ENCODE peak calls at places on chromosomes 13 and 19, in eight cellular contexts. E, S, Q, F, L, X, J and U are unnamed samples.

GRCh38 chr19:1486720-1487575 is 3.2 kb downstream of the PCSK4 start:
- DNase-seq in E (no peak), S (no peak), Q (no peak), F (peak; percentile 19), L (no peak), X (no peak), J (peak; percentile 17), U (no peak)

GRCh38 chr19:53254451-53255341 is at the start of gene ZNF677:
- DNase-seq in E (peak; percentile 90), S (peak; percentile 65), Q (no peak), F (peak; percentile 84), L (peak; percentile 91), X (peak; percentile 69), J (peak; percentile 95), U (peak; percentile 92)

GRCh38 chr19:38666662-38667448 is 19.4 kb downstream of the ACTN4 start:
- DNase-seq in E (peak; percentile 60), S (peak; percentile 65), Q (peak; percentile 87), F (no peak), L (no peak), X (no peak), J (peak; percentile 66), U (no peak)

GRCh38 chr19:46753420-46754155 is 7.3 kb upstream of the STRN4 start:
- DNase-seq in E (peak; percentile 46), S (peak; percentile 51), Q (peak; percentile 64), F (no peak), L (peak; percentile 67), X (no peak), J (no peak), U (no peak)

GRCh38 chr13:60221581-60221980 is 57.9 kb upstream of the DIAPH3 start:
- DNase-seq in E (no peak), S (no peak), Q (no peak), F (no peak), L (no peak), X (no peak), J (no peak), U (no peak)

GRCh38 chr19:33802001-33802400 is 5.3 kb downstream of the KCTD15 start:
- DNase-seq in E (no peak), S (no peak), Q (no peak), F (no peak), L (no peak), X (no peak), J (no peak), U (no peak)

GRCh38 chr19:54136864-54137113 is 773 bp upstream of the CNOT3 start:
- DNase-seq in E (no peak), S (no peak), Q (no peak), F (no peak), L (no peak), X (no peak), J (no peak), U (no peak)

GRCh38 chr19:56091751-56092546 is 29.1 kb downstream of the ZNF787 start:
- DNase-seq in E (no peak), S (no peak), Q (peak; percentile 65), F (peak; percentile 18), L (no peak), X (no peak), J (no peak), U (no peak)

GRCh38 chr19:44876930-44877530 is 14.0 kb upstream of the TOMM40 start:
- DNase-seq in E (no peak), S (no peak), Q (no peak), F (no peak), L (no peak), X (no peak), J (no peak), U (no peak)

GRCh38 chr13:96492758-96493157 is 402.9 kb downstream of the HS6ST3 start:
- DNase-seq in E (no peak), S (no peak), Q (no peak), F (peak; percentile 20), L (no peak), X (no peak), J (no peak), U (no peak)

GRCh38 chr13:53126803-53127202 is 98.2 kb downstream of the OLFM4 start:
- DNase-seq in E (peak; percentile 44), S (no peak), Q (no peak), F (no peak), L (peak; percentile 74), X (no peak), J (no peak), U (no peak)

GRCh38 chr13:49292742-49293498 is 45.2 kb downstream of the CDADC1 start:
- DNase-seq in E (peak; percentile 65), S (no peak), Q (no peak), F (peak; percentile 69), L (no peak), X (no peak), J (peak; percentile 57), U (peak; percentile 53)

DNA sequence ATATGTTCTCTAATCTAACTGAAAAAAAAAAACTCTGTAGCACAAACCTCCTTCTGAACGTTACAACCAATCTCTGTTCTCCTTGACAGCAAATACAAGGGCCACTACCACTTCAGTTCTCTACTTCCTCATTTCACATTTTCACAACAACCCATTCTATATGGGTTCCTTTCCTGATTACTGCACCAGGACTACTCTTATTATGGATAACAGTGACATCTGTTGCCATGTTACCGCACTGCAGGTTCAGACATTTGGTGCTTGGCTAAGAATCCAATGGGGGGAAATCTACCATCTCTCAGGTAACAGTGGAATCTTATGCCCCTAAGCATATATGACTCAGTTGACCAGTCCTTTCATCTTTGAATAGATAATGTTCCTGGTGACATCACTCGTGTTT is 11.6 kb upstream of the FPR3 start:
- DNase-seq in E (no peak), S (peak; percentile 72), Q (peak; percentile 24), F (no peak), L (no peak), X (peak; percentile 29), J (no peak), U (no peak)
- TF ChIP-seq CTCF in E (no peak), S (peak; percentile 73), Q (no peak), F (peak; percentile 4), L (no peak), X (peak; percentile 51), J (no peak), U (no peak)

GRCh38 chr13:40080676-40081075 is 425.2 kb downstream of the COG6 start:
- DNase-seq in E (no peak), S (no peak), Q (no peak), F (no peak), L (no peak), X (no peak), J (no peak), U (no peak)

GRCh38 chr13:40076765-40077362 is 421.4 kb downstream of the COG6 start:
- DNase-seq in E (no peak), S (peak; percentile 16), Q (no peak), F (no peak), L (no peak), X (no peak), J (no peak), U (no peak)

GRCh38 chr13:40079721-40080120 is 424.3 kb downstream of the COG6 start:
- DNase-seq in E (no peak), S (no peak), Q (no peak), F (no peak), L (no peak), X (no peak), J (no peak), U (no peak)

GRCh38 chr13:40074338-40074737 is 418.9 kb downstream of the COG6 start:
- DNase-seq in E (no peak), S (no peak), Q (no peak), F (no peak), L (no peak), X (no peak), J (no peak), U (no peak)

GRCh38 chr13:40077396-40078027 is 422.1 kb downstream of the COG6 start:
- DNase-seq in E (no peak), S (peak; percentile 67), Q (no peak), F (no peak), L (no peak), X (peak; percentile 41), J (no peak), U (no peak)
- TF ChIP-seq CTCF in E (no peak), S (no peak), Q (no peak), F (no peak), L (no peak), X (no peak), J (no peak), U (no peak)

GRCh38 chr13:38419312-38419873 is 69.7 kb downstream of the UFM1 start:
- DNase-seq in E (no peak), S (no peak), Q (no peak), F (no peak), L (no peak), X (no peak), J (no peak), U (no peak)

GRCh38 chr13:38415233-38415632 is 65.6 kb downstream of the UFM1 start:
- DNase-seq in E (no peak), S (no peak), Q (no peak), F (no peak), L (no peak), X (no peak), J (peak; percentile 26), U (no peak)

GRCh38 chr13:38418286-38418685 is 68.6 kb downstream of the UFM1 start:
- DNase-seq in E (no peak), S (no peak), Q (no peak), F (no peak), L (no peak), X (no peak), J (no peak), U (no peak)

GRCh38 chr13:38417241-38417640 is 67.6 kb downstream of the UFM1 start:
- DNase-seq in E (no peak), S (peak; percentile 52), Q (no peak), F (no peak), L (no peak), X (peak; percentile 36), J (no peak), U (no peak)

GRCh38 chr13:38417727-38418126 is 68.1 kb downstream of the UFM1 start:
- DNase-seq in E (no peak), S (peak; percentile 73), Q (peak; percentile 5), F (no peak), L (no peak), X (peak; percentile 44), J (no peak), U (no peak)
- TF ChIP-seq CTCF in E (no peak), S (peak; percentile 73), Q (no peak), F (peak; percentile 31), L (no peak), X (no peak), J (peak; percentile 13), U (no peak)

DNA sequence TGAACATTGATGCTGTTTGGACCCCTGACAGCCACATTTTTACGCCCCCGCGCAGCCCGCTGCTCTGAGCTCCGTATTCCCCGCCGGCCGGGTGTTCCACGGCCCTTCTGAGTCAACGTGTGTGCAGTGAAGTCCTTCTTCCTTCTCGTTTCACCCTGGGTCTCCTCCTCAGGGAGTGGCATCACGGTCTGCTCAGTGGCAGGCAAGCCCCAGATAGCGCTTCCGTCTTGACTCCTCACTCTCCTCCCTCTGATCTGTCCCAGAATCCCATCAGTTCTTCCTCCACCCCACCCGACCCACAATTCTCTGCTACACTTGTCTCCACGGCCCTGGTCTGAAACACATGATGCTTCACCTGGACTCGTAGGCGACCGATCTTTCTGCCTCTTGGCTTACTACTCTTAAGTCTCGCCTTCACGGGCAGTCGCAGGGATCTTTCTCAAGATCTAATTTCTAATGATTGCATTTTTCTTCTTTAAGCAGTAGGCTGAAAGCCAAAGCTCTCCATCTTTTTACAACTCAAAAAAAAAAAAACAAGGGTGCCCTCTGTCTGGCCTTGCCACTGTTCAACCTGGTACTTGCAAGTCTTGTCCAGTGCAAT is 33.9 kb downstream of the CCNE1 start:
- DNase-seq in E (no peak), S (no peak), Q (peak; percentile 84), F (no peak), L (peak; percentile 19), X (no peak), J (no peak), U (peak; percentile 36)
- TF ChIP-seq CTCF in E (no peak), S (no peak), Q (no peak), F (no peak), L (no peak), X (no peak), J (no peak), U (no peak)